ENCODE peak calls at places on chromosomes 4 and X, in nine cellular contexts. One of them, this sample, is unnamed.

GRCh38 chr4:39151120-39151713 is 31.1 kb upstream of the WDR19 start:
- DNase-seq in dorsolateral prefrontal cortex: no peak
- DNase-seq in hepatocyte: no peak
- DNase-seq in H7: no peak
- DNase-seq in psoas muscle: no peak
- DNase-seq in AG10803: peak
- DNase-seq in upper lobe of left lung: no peak
- DNase-seq in GM23338: no peak
- DNase-seq in Peyer's patch: no peak
- DNase-seq in this sample: no peak

GRCh38 chr4:26687728-26688127 is 103.8 kb downstream of the TBC1D19 start:
- DNase-seq in dorsolateral prefrontal cortex: no peak
- DNase-seq in hepatocyte: no peak
- DNase-seq in H7: no peak
- DNase-seq in psoas muscle: no peak
- DNase-seq in AG10803: peak
- DNase-seq in upper lobe of left lung: no peak
- DNase-seq in GM23338: no peak
- DNase-seq in Peyer's patch: no peak
- DNase-seq in this sample: no peak

GRCh38 chr4:1212546-1213335 is 36.2 kb downstream of the CTBP1 start:
- DNase-seq in dorsolateral prefrontal cortex: no peak
- DNase-seq in hepatocyte: no peak
- DNase-seq in H7: no peak
- DNase-seq in psoas muscle: peak
- DNase-seq in AG10803: no peak
- DNase-seq in upper lobe of left lung: peak
- DNase-seq in GM23338: no peak
- DNase-seq in Peyer's patch: no peak
- DNase-seq in this sample: no peak

GRCh38 chrX:70916754-70917153 is 8.2 kb upstream of the TEX11 start:
- DNase-seq in dorsolateral prefrontal cortex: no peak
- DNase-seq in hepatocyte: no peak
- DNase-seq in H7: no peak
- DNase-seq in psoas muscle: no peak
- DNase-seq in AG10803: no peak
- DNase-seq in upper lobe of left lung: no peak
- DNase-seq in GM23338: no peak
- DNase-seq in Peyer's patch: no peak
- DNase-seq in this sample: no peak

GRCh38 chr4:7769936-7770674 is 169.6 kb downstream of the AFAP1 start:
- DNase-seq in dorsolateral prefrontal cortex: no peak
- DNase-seq in hepatocyte: peak
- DNase-seq in H7: peak
- DNase-seq in psoas muscle: no peak
- DNase-seq in AG10803: peak
- DNase-seq in upper lobe of left lung: peak
- DNase-seq in GM23338: peak
- DNase-seq in Peyer's patch: peak
- DNase-seq in this sample: no peak

GRCh38 chr4:186541801-186542200 is 13.6 kb downstream of the MTNR1A start:
- DNase-seq in dorsolateral prefrontal cortex: no peak
- DNase-seq in hepatocyte: no peak
- DNase-seq in H7: no peak
- DNase-seq in psoas muscle: no peak
- DNase-seq in AG10803: no peak
- DNase-seq in upper lobe of left lung: no peak
- DNase-seq in GM23338: no peak
- DNase-seq in Peyer's patch: no peak
- DNase-seq in this sample: no peak

GRCh38 chrX:120840826-120841225 is 34.8 kb downstream of the CT47B1 start:
- DNase-seq in dorsolateral prefrontal cortex: no peak
- DNase-seq in hepatocyte: no peak
- DNase-seq in H7: no peak
- DNase-seq in psoas muscle: no peak
- DNase-seq in AG10803: peak
- DNase-seq in upper lobe of left lung: no peak
- DNase-seq in GM23338: no peak
- DNase-seq in Peyer's patch: no peak
- DNase-seq in this sample: no peak

GRCh38 chr4:25951390-25951952 is 37.5 kb downstream of the SMIM20 start:
- DNase-seq in dorsolateral prefrontal cortex: no peak
- DNase-seq in hepatocyte: no peak
- DNase-seq in H7: peak
- DNase-seq in psoas muscle: no peak
- DNase-seq in AG10803: no peak
- DNase-seq in upper lobe of left lung: no peak
- DNase-seq in GM23338: no peak
- DNase-seq in Peyer's patch: no peak
- DNase-seq in this sample: no peak

GRCh38 chrX:78693547-78693946 is 34.4 kb upstream of the RTL3 start:
- DNase-seq in dorsolateral prefrontal cortex: no peak
- DNase-seq in hepatocyte: no peak
- DNase-seq in H7: no peak
- DNase-seq in psoas muscle: no peak
- DNase-seq in AG10803: no peak
- DNase-seq in upper lobe of left lung: no peak
- DNase-seq in GM23338: no peak
- DNase-seq in Peyer's patch: no peak
- DNase-seq in this sample: no peak

GRCh38 chr4:41160010-41160789 is 54.1 kb downstream of the APBB2 start:
- DNase-seq in dorsolateral prefrontal cortex: no peak
- DNase-seq in hepatocyte: peak
- DNase-seq in H7: no peak
- DNase-seq in psoas muscle: no peak
- DNase-seq in AG10803: peak
- DNase-seq in upper lobe of left lung: peak
- DNase-seq in GM23338: no peak
- DNase-seq in Peyer's patch: no peak
- DNase-seq in this sample: no peak

GRCh38 chrX:136870064-136870463 is 10.5 kb downstream of the RBMX start:
- DNase-seq in dorsolateral prefrontal cortex: no peak
- DNase-seq in hepatocyte: no peak
- DNase-seq in H7: no peak
- DNase-seq in psoas muscle: no peak
- DNase-seq in AG10803: no peak
- DNase-seq in upper lobe of left lung: no peak
- DNase-seq in GM23338: no peak
- DNase-seq in Peyer's patch: no peak
- DNase-seq in this sample: no peak

GRCh38 chrX:2627272-2627867 is 63.7 kb upstream of the CD99 start:
- DNase-seq in dorsolateral prefrontal cortex: no peak
- DNase-seq in hepatocyte: peak
- DNase-seq in H7: peak
- DNase-seq in psoas muscle: no peak
- DNase-seq in AG10803: peak
- DNase-seq in upper lobe of left lung: no peak
- DNase-seq in GM23338: peak
- DNase-seq in Peyer's patch: no peak
- DNase-seq in this sample: peak

GRCh38 chr4:87121332-87122065 is 98.9 kb downstream of the KLHL8 start:
- DNase-seq in dorsolateral prefrontal cortex: no peak
- DNase-seq in hepatocyte: no peak
- DNase-seq in H7: no peak
- DNase-seq in psoas muscle: no peak
- DNase-seq in AG10803: peak
- DNase-seq in upper lobe of left lung: no peak
- DNase-seq in GM23338: no peak
- DNase-seq in Peyer's patch: no peak
- DNase-seq in this sample: no peak

GRCh38 chr4:26717332-26717731 is 133.4 kb downstream of the TBC1D19 start:
- DNase-seq in dorsolateral prefrontal cortex: no peak
- DNase-seq in hepatocyte: no peak
- DNase-seq in H7: no peak
- DNase-seq in psoas muscle: no peak
- DNase-seq in AG10803: peak
- DNase-seq in upper lobe of left lung: no peak
- DNase-seq in GM23338: no peak
- DNase-seq in Peyer's patch: no peak
- DNase-seq in this sample: no peak

GRCh38 chr4:139599594-139600374 is 43.8 kb upstream of the SETD7 start:
- DNase-seq in dorsolateral prefrontal cortex: no peak
- DNase-seq in hepatocyte: no peak
- DNase-seq in H7: no peak
- DNase-seq in psoas muscle: no peak
- DNase-seq in AG10803: peak
- DNase-seq in upper lobe of left lung: no peak
- DNase-seq in GM23338: no peak
- DNase-seq in Peyer's patch: no peak
- DNase-seq in this sample: no peak

GRCh38 chrX:15606064-15606590 is 5.4 kb upstream of the ACE2 start:
- DNase-seq in dorsolateral prefrontal cortex: no peak
- DNase-seq in hepatocyte: peak
- DNase-seq in H7: no peak
- DNase-seq in psoas muscle: no peak
- DNase-seq in AG10803: no peak
- DNase-seq in upper lobe of left lung: no peak
- DNase-seq in GM23338: no peak
- DNase-seq in Peyer's patch: no peak
- DNase-seq in this sample: no peak
- H3K4me3 ChIP-seq in dorsolateral prefrontal cortex: no peak
- H3K4me3 ChIP-seq in hepatocyte: no peak
- H3K4me3 ChIP-seq in H7: no peak
- H3K4me3 ChIP-seq in psoas muscle: no peak
- H3K4me3 ChIP-seq in AG10803: no peak
- H3K4me3 ChIP-seq in upper lobe of left lung: no peak
- H3K4me3 ChIP-seq in GM23338: no peak
- H3K4me3 ChIP-seq in Peyer's patch: no peak
- H3K4me3 ChIP-seq in this sample: no peak

DNA sequence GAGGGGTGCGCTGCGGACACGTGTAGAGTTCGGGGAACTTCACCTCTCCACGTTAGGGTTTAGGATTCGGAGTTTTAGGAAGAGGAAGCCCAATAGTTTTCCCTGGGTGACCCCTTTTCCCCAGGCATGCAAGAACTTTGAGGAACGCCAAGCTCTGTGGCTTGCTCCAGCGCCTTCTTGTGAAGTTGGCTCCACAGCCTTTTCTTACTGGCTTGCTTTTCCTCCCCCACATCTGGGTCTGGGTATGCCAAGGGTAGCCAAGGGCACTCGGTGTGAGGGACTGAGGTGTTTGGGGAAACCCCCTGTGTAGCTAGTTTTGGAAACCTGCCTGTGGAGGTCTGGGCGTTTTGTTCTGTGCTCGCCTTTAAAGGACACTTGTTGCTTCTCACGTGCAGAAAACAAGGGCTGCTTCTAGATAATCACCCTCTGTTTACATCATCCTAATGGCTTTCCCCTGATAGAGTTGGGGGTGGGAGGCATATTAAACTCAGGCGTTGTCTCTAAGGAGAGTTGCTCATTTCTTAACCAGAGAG is 746 bp downstream of the EDNRA start:
- DNase-seq in dorsolateral prefrontal cortex: no peak
- DNase-seq in hepatocyte: peak
- DNase-seq in H7: peak
- DNase-seq in psoas muscle: no peak
- DNase-seq in AG10803: peak
- DNase-seq in upper lobe of left lung: no peak
- DNase-seq in GM23338: peak
- DNase-seq in Peyer's patch: no peak
- DNase-seq in this sample: no peak
- H3K4me3 ChIP-seq in dorsolateral prefrontal cortex: peak
- H3K4me3 ChIP-seq in hepatocyte: peak
- H3K4me3 ChIP-seq in H7: peak
- H3K4me3 ChIP-seq in psoas muscle: peak
- H3K4me3 ChIP-seq in AG10803: peak
- H3K4me3 ChIP-seq in upper lobe of left lung: peak
- H3K4me3 ChIP-seq in GM23338: peak
- H3K4me3 ChIP-seq in Peyer's patch: peak
- H3K4me3 ChIP-seq in this sample: peak

GRCh38 chr4:182560358-182560757 is 317.2 kb downstream of the TENM3 start:
- DNase-seq in dorsolateral prefrontal cortex: no peak
- DNase-seq in hepatocyte: peak
- DNase-seq in H7: peak
- DNase-seq in psoas muscle: no peak
- DNase-seq in AG10803: peak
- DNase-seq in upper lobe of left lung: no peak
- DNase-seq in GM23338: peak
- DNase-seq in Peyer's patch: no peak
- DNase-seq in this sample: no peak
- H3K4me3 ChIP-seq in dorsolateral prefrontal cortex: no peak
- H3K4me3 ChIP-seq in hepatocyte: no peak
- H3K4me3 ChIP-seq in H7: no peak
- H3K4me3 ChIP-seq in psoas muscle: no peak
- H3K4me3 ChIP-seq in AG10803: no peak
- H3K4me3 ChIP-seq in upper lobe of left lung: no peak
- H3K4me3 ChIP-seq in GM23338: peak
- H3K4me3 ChIP-seq in Peyer's patch: no peak
- H3K4me3 ChIP-seq in this sample: no peak

GRCh38 chr4:55854132-55854531 is 684 bp downstream of the EXOC1 start:
- DNase-seq in dorsolateral prefrontal cortex: no peak
- DNase-seq in hepatocyte: peak
- DNase-seq in H7: no peak
- DNase-seq in psoas muscle: no peak
- DNase-seq in AG10803: no peak
- DNase-seq in upper lobe of left lung: no peak
- DNase-seq in GM23338: no peak
- DNase-seq in Peyer's patch: no peak
- DNase-seq in this sample: no peak

GRCh38 chr4:55857586-55857985 is 4.1 kb downstream of the EXOC1 start:
- DNase-seq in dorsolateral prefrontal cortex: no peak
- DNase-seq in hepatocyte: no peak
- DNase-seq in H7: no peak
- DNase-seq in psoas muscle: no peak
- DNase-seq in AG10803: no peak
- DNase-seq in upper lobe of left lung: no peak
- DNase-seq in GM23338: no peak
- DNase-seq in Peyer's patch: no peak
- DNase-seq in this sample: no peak

GRCh38 chr4:55851885-55852284 is 1.6 kb upstream of the EXOC1 start:
- DNase-seq in dorsolateral prefrontal cortex: no peak
- DNase-seq in hepatocyte: no peak
- DNase-seq in H7: no peak
- DNase-seq in psoas muscle: no peak
- DNase-seq in AG10803: no peak
- DNase-seq in upper lobe of left lung: no peak
- DNase-seq in GM23338: no peak
- DNase-seq in Peyer's patch: no peak
- DNase-seq in this sample: no peak

GRCh38 chr4:55849724-55850123 is 3.7 kb upstream of the EXOC1 start:
- DNase-seq in dorsolateral prefrontal cortex: no peak
- DNase-seq in hepatocyte: no peak
- DNase-seq in H7: no peak
- DNase-seq in psoas muscle: no peak
- DNase-seq in AG10803: no peak
- DNase-seq in upper lobe of left lung: no peak
- DNase-seq in GM23338: peak
- DNase-seq in Peyer's patch: no peak
- DNase-seq in this sample: no peak

DNA sequence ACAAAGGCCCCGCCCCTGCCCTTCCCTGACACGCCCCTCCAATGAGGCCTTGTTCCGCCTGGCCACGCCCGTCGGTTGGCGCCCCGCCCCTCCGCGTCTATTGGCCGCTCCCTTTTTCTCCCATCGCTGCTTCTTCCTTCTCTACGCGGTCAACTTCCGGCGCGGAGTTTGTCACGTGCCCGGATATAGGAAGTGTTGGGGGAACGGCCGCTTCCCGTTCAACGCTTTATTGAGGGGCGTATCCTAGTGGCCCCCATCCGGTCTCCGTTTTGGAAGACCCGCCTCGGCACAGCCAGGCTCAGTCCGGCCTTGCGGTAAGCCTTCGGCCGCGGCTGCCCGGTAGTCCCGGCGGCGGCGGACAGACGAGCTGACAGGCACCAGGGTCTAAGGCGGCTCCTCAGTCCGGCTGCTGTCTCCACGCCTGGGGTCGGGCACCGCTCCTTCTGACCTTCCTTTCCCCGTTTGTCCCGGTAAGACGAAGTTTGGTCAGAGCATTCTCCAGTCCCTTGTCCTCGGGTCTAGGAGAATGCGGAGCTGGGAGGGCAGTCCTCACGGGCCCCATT is at the start of gene EXOC1:
- DNase-seq in dorsolateral prefrontal cortex: peak
- DNase-seq in hepatocyte: peak
- DNase-seq in H7: peak
- DNase-seq in psoas muscle: peak
- DNase-seq in AG10803: peak
- DNase-seq in upper lobe of left lung: peak
- DNase-seq in GM23338: peak
- DNase-seq in Peyer's patch: peak
- DNase-seq in this sample: peak
- H3K4me3 ChIP-seq in dorsolateral prefrontal cortex: peak
- H3K4me3 ChIP-seq in hepatocyte: peak
- H3K4me3 ChIP-seq in H7: peak
- H3K4me3 ChIP-seq in psoas muscle: peak
- H3K4me3 ChIP-seq in AG10803: peak
- H3K4me3 ChIP-seq in upper lobe of left lung: peak
- H3K4me3 ChIP-seq in GM23338: peak
- H3K4me3 ChIP-seq in Peyer's patch: peak
- H3K4me3 ChIP-seq in this sample: peak